ENCODE peak calls at places on chromosomes 6 and 20, in five cellular contexts. Q, Y, N, J and W are unnamed samples.

GRCh38 chr20:8153281-8153908 is 21.3 kb downstream of the PLCB1 start:
- DNase-seq in N (no peak), Q (peak; percentile 49), J (no peak), Y (peak; percentile 38), W (no peak)

GRCh38 chr6:79605061-79605460 is 26.1 kb upstream of the SH3BGRL2 start:
- DNase-seq in N (no peak), Y (no peak), Q (no peak), J (no peak), W (no peak)

GRCh38 chr20:10322073-10323012 is 103.7 kb downstream of the SNAP25 start:
- DNase-seq in Y (peak; percentile 41), Q (no peak), J (no peak), N (no peak), W (no peak)

GRCh38 chr6:160337301-160337700 is 10.9 kb upstream of the SLC22A3 start:
- DNase-seq in Y (peak; percentile 41), N (no peak), Q (no peak), J (no peak), W (no peak)

GRCh38 chr6:169559001-169559441 is 142.8 kb downstream of the WDR27 start:
- DNase-seq in N (no peak), J (no peak), Q (no peak), Y (no peak), W (no peak)

GRCh38 chr20:57398231-57398821 is 7.1 kb downstream of the RBM38 start:
- DNase-seq in Q (no peak), N (peak; percentile 68), Y (no peak), J (no peak), W (no peak)

GRCh38 chr6:43817192-43817591 is 47.2 kb downstream of the VEGFA start:
- DNase-seq in N (no peak), J (peak; percentile 42), Y (peak; percentile 35), Q (peak; percentile 62), W (no peak)

GRCh38 chr6:63839485-63839884 is 203.9 kb downstream of the PHF3 start:
- DNase-seq in Y (peak; percentile 5), Q (peak; percentile 32), N (no peak), J (no peak), W (no peak)

GRCh38 chr6:68339488-68339887 is 295.6 kb upstream of the ADGRB3 start:
- DNase-seq in Y (peak; percentile 1), Q (no peak), J (no peak), N (no peak), W (no peak)

GRCh38 chr6:148888853-148889252 is 142.0 kb downstream of the UST start:
- DNase-seq in Y (no peak), J (no peak), Q (no peak), N (no peak), W (no peak)

GRCh38 chr6:137494967-137495595 is 887 bp upstream of the OLIG3 start:
- DNase-seq in J (no peak), N (no peak), Q (no peak), Y (no peak), W (peak; percentile 45)

GRCh38 chr6:143677577-143677890 is 231 bp upstream of the PHACTR2 start:
- DNase-seq in Q (no peak), N (no peak), Y (no peak), J (no peak), W (no peak)

GRCh38 chr6:42292002-42292735 is 74.5 kb upstream of the MRPS10 start:
- DNase-seq in N (no peak), Q (no peak), Y (peak; percentile 89), J (peak; percentile 62), W (no peak)

GRCh38 chr6:151847064-151847463 is 39.6 kb downstream of the ESR1 start:
- DNase-seq in Y (peak; percentile 66), J (peak; percentile 2), N (no peak), Q (peak; percentile 76), W (peak; percentile 71)

DNA sequence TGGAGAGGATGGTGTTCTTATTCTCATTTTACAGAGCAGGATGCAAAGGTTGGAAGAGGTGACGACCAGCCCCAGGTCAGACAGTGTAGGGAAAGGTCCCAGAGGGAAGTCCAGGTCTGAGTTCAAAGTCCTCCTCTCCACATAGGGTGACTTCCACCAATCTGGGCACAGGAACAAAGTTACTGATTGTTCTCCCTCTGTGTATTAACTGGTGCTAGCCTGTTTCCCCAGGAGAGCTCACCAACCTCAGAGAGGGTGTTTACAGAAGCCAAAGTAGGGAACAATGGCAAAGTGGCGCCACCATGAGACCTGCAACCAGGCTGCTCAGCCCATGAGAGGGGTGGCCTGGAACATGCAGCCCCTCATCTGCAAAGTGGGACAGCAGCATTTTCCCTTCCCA is 16.8 kb upstream of the SIRPB1 start:
- DNase-seq in Y (no peak), J (no peak), N (no peak), Q (no peak), W (no peak)
- TF ChIP-seq CTCF in Y (no peak), J (no peak), N (no peak), Q (no peak), W (no peak)

GRCh38 chr6:30483677-30484279 is 5.5 kb upstream of the HLA-E start:
- DNase-seq in Q (peak; percentile 66), J (peak; percentile 45), Y (peak; percentile 75), N (no peak), W (peak; percentile 36)
- TF ChIP-seq CTCF in Q (peak; percentile 56), J (peak; percentile 74), Y (peak; percentile 70), N (peak; percentile 64), W (peak; percentile 41)

DNA sequence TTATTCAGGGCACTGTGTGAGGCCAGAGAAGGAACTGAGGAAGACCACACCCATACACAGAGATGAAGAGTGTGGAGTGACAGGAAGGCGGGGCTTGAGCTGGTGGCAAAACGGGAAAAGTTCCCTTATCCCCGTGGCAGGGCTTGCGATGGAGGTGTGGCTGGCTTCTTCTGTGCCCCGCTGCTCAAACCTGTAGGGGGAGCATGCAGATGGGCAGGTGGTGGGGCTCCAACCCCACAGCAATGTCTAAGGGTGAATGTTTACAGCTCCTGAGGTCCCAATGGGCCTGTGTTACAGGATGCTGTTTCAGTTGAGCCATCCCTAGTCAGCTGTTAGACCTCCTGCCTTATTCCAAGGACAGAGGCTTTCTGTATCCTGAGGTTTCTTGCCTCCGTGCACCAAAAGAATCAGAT is 105.9 kb downstream of the LY86 start:
- DNase-seq in N (peak; percentile 58), J (peak; percentile 47), Y (no peak), Q (no peak), W (no peak)
- TF ChIP-seq CTCF in N (peak; percentile 13), J (no peak), Y (no peak), Q (no peak), W (no peak)

GRCh38 chr6:142446576-142446975 is 144.8 kb downstream of the ADGRG6 start:
- DNase-seq in J (no peak), Y (no peak), Q (no peak), N (no peak), W (no peak)

GRCh38 chr6:142443102-142443501 is 141.3 kb downstream of the ADGRG6 start:
- DNase-seq in Y (no peak), N (no peak), Q (no peak), J (no peak), W (no peak)

GRCh38 chr6:142441716-142442115 is 139.9 kb downstream of the ADGRG6 start:
- DNase-seq in Q (no peak), Y (no peak), N (no peak), J (no peak), W (no peak)

GRCh38 chr6:142444388-142444787 is 142.6 kb downstream of the ADGRG6 start:
- DNase-seq in Y (peak; percentile 12), J (no peak), Q (no peak), N (no peak), W (no peak)

GRCh38 chr6:142444800-142445405 is 143.1 kb downstream of the ADGRG6 start:
- DNase-seq in J (no peak), Y (no peak), Q (no peak), N (no peak), W (no peak)
- TF ChIP-seq CTCF in J (no peak), Y (no peak), Q (no peak), N (no peak), W (no peak)

GRCh38 chr6:35305117-35305516 is 7.5 kb downstream of the DEF6 start:
- DNase-seq in J (no peak), Y (no peak), N (no peak), Q (no peak), W (no peak)
- TF ChIP-seq CTCF in J (no peak), Y (no peak), N (no peak), Q (no peak), W (no peak)

DNA sequence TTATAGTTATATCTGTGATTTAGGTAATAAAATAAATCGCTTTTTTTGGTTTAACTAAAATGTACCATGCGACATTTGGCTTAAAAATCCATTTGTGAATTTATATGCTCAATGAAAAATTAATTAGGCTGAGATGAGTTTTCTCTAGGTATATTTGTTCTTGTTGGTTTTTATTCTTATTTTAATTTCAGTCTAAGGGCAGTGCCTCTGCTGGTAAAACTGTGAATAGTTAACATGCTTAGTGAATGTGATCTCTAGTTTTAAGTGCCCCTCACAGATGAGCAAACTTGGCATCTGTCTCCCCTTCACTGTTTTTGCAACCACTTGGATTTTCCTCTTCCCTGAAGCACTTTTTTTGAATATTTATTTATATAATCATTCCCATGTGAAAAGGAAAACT is 822.7 kb downstream of the GRIK2 start:
- DNase-seq in Q (no peak), Y (no peak), J (no peak), N (no peak), W (no peak)
- TF ChIP-seq CTCF in Q (no peak), Y (no peak), J (no peak), N (no peak), W (no peak)

GRCh38 chr6:34027939-34028441 is 117.9 kb downstream of the GRM4 start:
- DNase-seq in N (no peak), J (no peak), Y (no peak), Q (no peak), W (no peak)
- TF ChIP-seq CTCF in N (peak; percentile 20), J (peak; percentile 4), Y (no peak), Q (no peak), W (peak; percentile 43)

GRCh38 chr20:51810155-51811039 is 8.1 kb upstream of the SALL4 start:
- DNase-seq in J (no peak), Y (no peak), Q (no peak), N (no peak), W (no peak)
- TF ChIP-seq CTCF in J (peak; percentile 38), Y (no peak), Q (peak; percentile 5), N (no peak), W (no peak)

GRCh38 chr20:45392733-45393132 is 14.6 kb upstream of the TP53TG5 start:
- DNase-seq in Q (no peak), J (no peak), N (no peak), Y (no peak), W (no peak)
- TF ChIP-seq CTCF in Q (no peak), J (no peak), N (no peak), Y (no peak), W (no peak)